ENCODE peak calls at places on chromosomes 12 and 14, in nine cellular contexts. Z is heart right ventricle, V is IMR-90, I is OCI-LY7, J is cardiac muscle cell, K is tibial artery, P is uterus, B is neuronal stem cell, G is thoracic aorta. T is an unnamed sample.
A peak's percentile ranks its signal among the peaks of the same experiment; 100 is the strongest.

GRCh38 chr12:83954939-83955601 is 957.5 kb downstream of the SLC6A15 start:
- DNase-seq in B (no peak), Z (no peak), K (no peak), I (no peak), J (no peak), G (no peak), V (no peak), P (no peak), T (no peak)

GRCh38 chr14:22837750-22838538 is 1.6 kb downstream of the MMP14 start:
- DNase-seq in B (no peak), K (peak; percentile 94), P (peak; percentile 86), Z (peak; percentile 45), G (no peak), J (no peak), I (no peak), V (peak; percentile 33), T (peak; percentile 32)

GRCh38 chr12:69240625-69240984 is 1.2 kb downstream of the CPSF6 start:
- DNase-seq in Z (no peak), K (no peak), I (peak; percentile 55), V (peak; percentile 11), J (peak; percentile 21), G (no peak), P (no peak), B (no peak), T (peak; percentile 14)

GRCh38 chr14:103232831-103233319 is 101.2 kb upstream of the EIF5 start:
- DNase-seq in P (no peak), B (no peak), V (no peak), I (no peak), K (peak; percentile 62), Z (no peak), G (no peak), J (no peak), T (no peak)

GRCh38 chr12:83826112-83826511 is 1086.5 kb downstream of the SLC6A15 start:
- DNase-seq in B (peak; percentile 24), V (peak; percentile 28), Z (no peak), K (no peak), G (no peak), P (no peak), I (peak; percentile 19), J (peak; percentile 21), T (no peak)

GRCh38 chr14:99662846-99663245 is 17.9 kb downstream of the HHIPL1 start:
- DNase-seq in I (no peak), B (no peak), P (no peak), V (no peak), K (no peak), Z (no peak), G (no peak), J (no peak), T (no peak)

GRCh38 chr14:99562848-99563748 is 40.9 kb downstream of the CCDC85C start:
- DNase-seq in I (no peak), K (peak; percentile 84), J (peak; percentile 96), B (peak; percentile 82), V (peak; percentile 65), P (peak; percentile 88), G (no peak), Z (peak; percentile 79), T (no peak)

GRCh38 chr14:61186793-61187641 is 94.1 kb downstream of the TMEM30B start:
- DNase-seq in G (no peak), J (peak; percentile 16), Z (no peak), V (no peak), I (no peak), P (no peak), K (no peak), B (no peak), T (no peak)

GRCh38 chr12:78392918-78393317 is 471.7 kb upstream of the SYT1 start:
- DNase-seq in J (no peak), I (peak; percentile 40), K (no peak), P (no peak), V (peak; percentile 30), B (no peak), G (no peak), Z (no peak), T (no peak)

GRCh38 chr12:74586251-74586650 is 48.6 kb downstream of the ATXN7L3B start:
- DNase-seq in B (no peak), Z (no peak), P (no peak), J (no peak), K (no peak), I (no peak), V (no peak), G (no peak), T (no peak)

GRCh38 chr14:69879175-69880047 is at the start of gene SMOC1:
- DNase-seq in B (peak; percentile 81), Z (peak; percentile 47), V (peak; percentile 79), I (no peak), P (no peak), G (peak; percentile 18), K (peak; percentile 90), J (peak; percentile 90), T (peak; percentile 76)

GRCh38 chr12:81005635-81006034 is 67.9 kb upstream of the LIN7A start:
- DNase-seq in B (no peak), G (no peak), Z (no peak), J (no peak), K (no peak), I (no peak), P (no peak), V (no peak), T (no peak)

GRCh38 chr14:22071001-22071400 is 397.4 kb upstream of the OR4E1 start:
- DNase-seq in K (no peak), Z (no peak), V (no peak), I (peak; percentile 71), P (no peak), G (no peak), B (no peak), J (no peak), T (no peak)

GRCh38 chr12:122865268-122866231 is 30.3 kb downstream of the HIP1R start:
- DNase-seq in B (no peak), V (no peak), I (peak; percentile 71), Z (no peak), G (no peak), J (peak; percentile 39), K (peak; percentile 69), P (no peak), T (no peak)

GRCh38 chr12:107779077-107779840 is 4.8 kb downstream of the ASCL4 start:
- DNase-seq in V (no peak), P (no peak), G (no peak), J (no peak), Z (peak; percentile 15), B (no peak), K (no peak), I (peak; percentile 6), T (no peak)

GRCh38 chr14:90019824-90020523 is 41.8 kb upstream of the KCNK13 start:
- DNase-seq in Z (no peak), B (no peak), J (no peak), K (no peak), I (no peak), V (no peak), P (no peak), G (no peak), T (no peak)

GRCh38 chr14:49303952-49304516 is 282.1 kb downstream of the RPS29 start:
- DNase-seq in G (no peak), V (peak; percentile 13), I (peak; percentile 10), J (peak; percentile 76), P (no peak), K (no peak), B (peak; percentile 71), Z (peak; percentile 5), T (no peak)

GRCh38 chr12:9754984-9755383 is 5.7 kb downstream of the CD69 start:
- DNase-seq in G (no peak), V (no peak), P (no peak), J (no peak), Z (no peak), B (no peak), I (no peak), K (no peak), T (no peak)
- H3K27ac ChIP-seq in G (no peak overlapping the region), V (no peak overlapping the region), P (no peak overlapping the region), J (no peak overlapping the region), Z (no peak overlapping the region), B (no peak overlapping the region), I (no peak overlapping the region), K (no peak overlapping the region), T (no peak overlapping the region)

GRCh38 chr14:100696590-100696989 is 30.1 kb upstream of the DLK1 start:
- DNase-seq in I (no peak), G (no peak), J (peak; percentile 36), V (no peak), Z (peak; percentile 46), B (no peak), K (no peak), P (no peak), T (no peak)

GRCh38 chr14:100696017-100696416 is 30.7 kb upstream of the DLK1 start:
- DNase-seq in I (no peak), J (no peak), Z (no peak), B (no peak), K (no peak), P (no peak), V (no peak), G (no peak), T (no peak)

GRCh38 chr14:100694579-100695422 is 31.9 kb upstream of the DLK1 start:
- DNase-seq in P (no peak), G (no peak), I (no peak), V (no peak), Z (no peak), J (no peak), K (no peak), B (no peak), T (no peak)

GRCh38 chr14:100693877-100694578 is 32.7 kb upstream of the DLK1 start:
- DNase-seq in I (no peak), V (no peak), Z (no peak), P (no peak), G (no peak), K (no peak), J (no peak), B (no peak), T (no peak)

GRCh38 chr14:100695423-100695738 is 31.3 kb upstream of the DLK1 start:
- DNase-seq in P (no peak), B (no peak), K (no peak), J (no peak), G (no peak), I (no peak), Z (no peak), V (no peak), T (no peak)
- H3K4me1 ChIP-seq in P (no peaks in the 10 kb centered on the region), B (peaks cover 11% of the 10 kb centered on the region), K (no peaks in the 10 kb centered on the region), J (peaks cover 20% of the 10 kb centered on the region), G (no peaks in the 10 kb centered on the region), I (no peaks in the 10 kb centered on the region), Z (no peaks in the 10 kb centered on the region), V (peaks cover 14% of the 10 kb centered on the region), T (peaks cover 14% of the 10 kb centered on the region)

GRCh38 chr12:51077930-51078329 is 5.5 kb downstream of the CSRNP2 start:
- DNase-seq in K (no peak), V (peak; percentile 46), I (peak; percentile 13), G (no peak), P (no peak), J (peak; percentile 6), B (no peak), Z (peak; percentile 54), T (no peak)
- H3K27ac ChIP-seq in K (no peak overlapping the region), V (no peak overlapping the region), I (peak overlapping the region; percentile 70), G (no peak overlapping the region), P (no peak overlapping the region), J (no peak overlapping the region), B (no peak overlapping the region), Z (no peak overlapping the region), T (no peak overlapping the region)

GRCh38 chr12:49664591-49665146 is 41.3 kb downstream of the PRPF40B start:
- DNase-seq in P (no peak), B (no peak), G (no peak), V (no peak), J (no peak), K (no peak), Z (peak; percentile 60), I (peak; percentile 24), T (no peak)
- H3K4me1 ChIP-seq in P (no peaks in the 10 kb centered on the region), B (peaks cover 14% of the 10 kb centered on the region), G (peaks cover 28% of the 10 kb centered on the region), V (peaks cover 25% of the 10 kb centered on the region), J (peaks cover 20% of the 10 kb centered on the region), K (peaks cover 33% of the 10 kb centered on the region), Z (peaks cover 85% of the 10 kb centered on the region), I (peaks cover 85% of the 10 kb centered on the region), T (peaks cover 18% of the 10 kb centered on the region)

GRCh38 chr12:51669996-51670395 is 79.0 kb downstream of the SCN8A start:
- DNase-seq in V (no peak), P (no peak), B (no peak), I (no peak), K (no peak), Z (no peak), G (no peak), J (no peak), T (peak; percentile 28)
- H3K27ac ChIP-seq in V (no peak overlapping the region), P (no peak overlapping the region), B (no peak overlapping the region), I (no peak overlapping the region), K (no peak overlapping the region), Z (no peak overlapping the region), G (no peak overlapping the region), J (no peak overlapping the region), T (no peak overlapping the region)